ENCODE peak calls at places on chromosomes 12 and 14, in seven cellular contexts. One of them, this sample, is unnamed.

GRCh38 chr14:21505009-21505553 is 6.1 kb downstream of the METTL3 start:
- DNase-seq in ELF-1: no peak
- DNase-seq in AG09309: no peak
- DNase-seq in aorta: no peak
- DNase-seq in hypothalamus: no peak
- DNase-seq in fibroblast of lung: no peak
- DNase-seq in uterus: no peak
- DNase-seq in this sample: no peak

GRCh38 chr14:20454359-20454644 is 310 bp downstream of the OSGEP start:
- DNase-seq in AG09309: no peak
- DNase-seq in fibroblast of lung: peak; percentile 89
- DNase-seq in hypothalamus: peak; percentile 65
- DNase-seq in ELF-1: no peak
- DNase-seq in aorta: no peak
- DNase-seq in uterus: peak; percentile 74
- DNase-seq in this sample: peak; percentile 22

GRCh38 chr12:108833757-108834472 is 23.5 kb downstream of the SSH1 start:
- DNase-seq in fibroblast of lung: peak; percentile 89
- DNase-seq in uterus: peak; percentile 58
- DNase-seq in ELF-1: no peak
- DNase-seq in AG09309: no peak
- DNase-seq in aorta: peak; percentile 72
- DNase-seq in hypothalamus: no peak
- DNase-seq in this sample: peak; percentile 62

GRCh38 chr14:20343855-20344205 is 395 bp downstream of the PARP2 start:
- DNase-seq in aorta: no peak
- DNase-seq in AG09309: no peak
- DNase-seq in uterus: no peak
- DNase-seq in hypothalamus: no peak
- DNase-seq in fibroblast of lung: peak; percentile 33
- DNase-seq in ELF-1: no peak
- DNase-seq in this sample: no peak

GRCh38 chr14:53226553-53226952 is 73.4 kb upstream of the DDHD1 start:
- DNase-seq in ELF-1: no peak
- DNase-seq in fibroblast of lung: peak; percentile 1
- DNase-seq in hypothalamus: no peak
- DNase-seq in AG09309: no peak
- DNase-seq in uterus: no peak
- DNase-seq in aorta: no peak
- DNase-seq in this sample: no peak

GRCh38 chr12:118549506-118550109 is 173.3 kb downstream of the SUDS3 start:
- DNase-seq in ELF-1: no peak
- DNase-seq in fibroblast of lung: no peak
- DNase-seq in uterus: no peak
- DNase-seq in aorta: no peak
- DNase-seq in hypothalamus: no peak
- DNase-seq in AG09309: no peak
- DNase-seq in this sample: no peak

GRCh38 chr14:29607129-29607528 is 320.5 kb downstream of the PRKD1 start:
- DNase-seq in AG09309: no peak
- DNase-seq in uterus: no peak
- DNase-seq in aorta: no peak
- DNase-seq in fibroblast of lung: no peak
- DNase-seq in ELF-1: no peak
- DNase-seq in hypothalamus: no peak
- DNase-seq in this sample: no peak

GRCh38 chr14:40413146-40413545 is 980.9 kb upstream of the FBXO33 start:
- DNase-seq in aorta: no peak
- DNase-seq in uterus: no peak
- DNase-seq in AG09309: no peak
- DNase-seq in ELF-1: no peak
- DNase-seq in fibroblast of lung: peak; percentile 70
- DNase-seq in hypothalamus: no peak
- DNase-seq in this sample: no peak

GRCh38 chr12:93098077-93098476 is 169.0 kb upstream of the EEA1 start:
- DNase-seq in hypothalamus: peak; percentile 23
- DNase-seq in AG09309: no peak
- DNase-seq in uterus: peak; percentile 51
- DNase-seq in fibroblast of lung: no peak
- DNase-seq in ELF-1: peak; percentile 44
- DNase-seq in aorta: peak; percentile 76
- DNase-seq in this sample: no peak

GRCh38 chr12:130761537-130762318 is 45.6 kb upstream of the RIMBP2 start:
- DNase-seq in AG09309: peak; percentile 21
- DNase-seq in ELF-1: peak; percentile 78
- DNase-seq in hypothalamus: peak; percentile 43
- DNase-seq in fibroblast of lung: peak; percentile 40
- DNase-seq in aorta: no peak
- DNase-seq in uterus: no peak
- DNase-seq in this sample: no peak

GRCh38 chr14:52054678-52055077 is 14.2 kb downstream of the NID2 start:
- DNase-seq in hypothalamus: no peak
- DNase-seq in fibroblast of lung: no peak
- DNase-seq in ELF-1: no peak
- DNase-seq in uterus: no peak
- DNase-seq in AG09309: no peak
- DNase-seq in aorta: no peak
- DNase-seq in this sample: no peak

GRCh38 chr12:94679554-94679953 is 29.2 kb upstream of the TMCC3 start:
- DNase-seq in AG09309: no peak
- DNase-seq in fibroblast of lung: no peak
- DNase-seq in hypothalamus: no peak
- DNase-seq in aorta: no peak
- DNase-seq in ELF-1: no peak
- DNase-seq in uterus: no peak
- DNase-seq in this sample: no peak

GRCh38 chr14:90396342-90397339 is at the start of gene CALM1:
- DNase-seq in AG09309: peak; percentile 92
- DNase-seq in ELF-1: peak; percentile 96
- DNase-seq in fibroblast of lung: peak; percentile 96
- DNase-seq in uterus: peak; percentile 92
- DNase-seq in hypothalamus: peak; percentile 87
- DNase-seq in aorta: peak; percentile 96
- DNase-seq in this sample: no peak

GRCh38 chr14:102927878-102928411 is 5.5 kb downstream of the AMN start:
- DNase-seq in fibroblast of lung: no peak
- DNase-seq in ELF-1: peak; percentile 31
- DNase-seq in aorta: no peak
- DNase-seq in AG09309: no peak
- DNase-seq in hypothalamus: no peak
- DNase-seq in uterus: no peak
- DNase-seq in this sample: no peak

GRCh38 chr14:39812532-39813320 is 380.5 kb upstream of the FBXO33 start:
- DNase-seq in fibroblast of lung: no peak
- DNase-seq in ELF-1: no peak
- DNase-seq in uterus: no peak
- DNase-seq in hypothalamus: no peak
- DNase-seq in aorta: no peak
- DNase-seq in AG09309: no peak
- DNase-seq in this sample: no peak

GRCh38 chr14:80973918-80974317 is 18.5 kb downstream of the TSHR start:
- DNase-seq in uterus: peak; percentile 20
- DNase-seq in fibroblast of lung: peak; percentile 83
- DNase-seq in AG09309: no peak
- DNase-seq in aorta: no peak
- DNase-seq in ELF-1: no peak
- DNase-seq in hypothalamus: no peak
- DNase-seq in this sample: no peak

GRCh38 chr14:32075636-32076277 is 1.3 kb upstream of the ARHGAP5 start:
- DNase-seq in uterus: no peak
- DNase-seq in AG09309: peak; percentile 20
- DNase-seq in ELF-1: no peak
- DNase-seq in hypothalamus: no peak
- DNase-seq in fibroblast of lung: peak; percentile 21
- DNase-seq in aorta: no peak
- DNase-seq in this sample: no peak

GRCh38 chr14:74879427-74880180 is 2.1 kb upstream of the DLST start:
- DNase-seq in fibroblast of lung: no peak
- DNase-seq in hypothalamus: no peak
- DNase-seq in uterus: no peak
- DNase-seq in aorta: no peak
- DNase-seq in AG09309: no peak
- DNase-seq in ELF-1: no peak
- DNase-seq in this sample: no peak

GRCh38 chr12:9334964-9335363 is 126.8 kb upstream of the PZP start:
- DNase-seq in hypothalamus: no peak
- DNase-seq in AG09309: no peak
- DNase-seq in uterus: no peak
- DNase-seq in ELF-1: no peak
- DNase-seq in aorta: no peak
- DNase-seq in fibroblast of lung: no peak
- DNase-seq in this sample: no peak

GRCh38 chr12:26028953-26029740 is 70.7 kb downstream of the RASSF8 start:
- DNase-seq in ELF-1: peak; percentile 29
- DNase-seq in fibroblast of lung: peak; percentile 52
- DNase-seq in uterus: peak; percentile 37
- DNase-seq in aorta: no peak
- DNase-seq in hypothalamus: peak; percentile 39
- DNase-seq in AG09309: no peak
- DNase-seq in this sample: no peak

GRCh38 chr12:48175613-48176416 is 7.6 kb upstream of the CCDC184 start:
- DNase-seq in AG09309: no peak
- DNase-seq in aorta: no peak
- DNase-seq in hypothalamus: no peak
- DNase-seq in fibroblast of lung: no peak
- DNase-seq in ELF-1: no peak
- DNase-seq in uterus: no peak
- DNase-seq in this sample: no peak

GRCh38 chr12:39102474-39103209 is 197.3 kb upstream of the CPNE8 start:
- DNase-seq in fibroblast of lung: peak; percentile 91
- DNase-seq in AG09309: peak; percentile 29
- DNase-seq in uterus: no peak
- DNase-seq in ELF-1: no peak
- DNase-seq in aorta: no peak
- DNase-seq in hypothalamus: no peak
- DNase-seq in this sample: no peak

GRCh38 chr12:128660532-128661215 is 163.1 kb downstream of the SLC15A4 start:
- DNase-seq in AG09309: no peak
- DNase-seq in aorta: no peak
- DNase-seq in fibroblast of lung: no peak
- DNase-seq in hypothalamus: no peak
- DNase-seq in uterus: no peak
- DNase-seq in ELF-1: no peak
- DNase-seq in this sample: no peak

GRCh38 chr12:3351731-3352130 is 139.3 kb upstream of the PRMT8 start:
- DNase-seq in ELF-1: no peak
- DNase-seq in AG09309: no peak
- DNase-seq in uterus: no peak
- DNase-seq in fibroblast of lung: no peak
- DNase-seq in hypothalamus: no peak
- DNase-seq in aorta: no peak
- DNase-seq in this sample: no peak

This sample was measured in BJ.